ENCODE peak calls at places on chromosomes 4 and X, in eight cellular contexts. H is posterior vena cava; E is stimulated activated CD8-positive, alpha-beta memory T cell treated with anti-CD3 and anti-CD28 coated beads, Interleukin-15, amount 100 ng/mL, for 4 hours; B is stimulated activated naive CD8-positive, alpha-beta T cell treated with anti-CD3 and anti-CD28 coated beads, Interleukin-15, Interleukin-2, amounts not matched to agents 100 U/mL and 50 U/mL, for 24 hours; N is fibroblast of the aortic adventitia; F is NCI-H1105; S is activated naive CD4-positive, alpha-beta T cell; Z is HFF-Myc. I is an unnamed sample.

GRCh38 chrX:49174723-49175122 is 3.0 kb downstream of the PLP2 start:
- DNase-seq in N (no peak), Z (no peak), F (no peak), H (no peak), S (no peak), B (no peak), E (no peak), I (no peak)

GRCh38 chr4:6189511-6189910 is 10.8 kb downstream of the JAKMIP1 start:
- DNase-seq in Z (no peak), E (no peak), B (no peak), S (no peak), N (no peak), F (no peak), H (no peak), I (no peak)

GRCh38 chr4:3708103-3708510 is 58.1 kb upstream of the ADRA2C start:
- DNase-seq in F (no peak), Z (peak), S (no peak), H (peak), B (no peak), E (no peak), N (peak), I (no peak)

GRCh38 chr4:185071412-185071811 is 53.1 kb downstream of the HELT start:
- DNase-seq in H (no peak), Z (no peak), S (no peak), N (no peak), B (no peak), F (no peak), E (no peak), I (no peak)

GRCh38 chr4:173211838-173212237 is 43.2 kb downstream of the GALNT7 start:
- DNase-seq in Z (peak), E (no peak), B (no peak), N (peak), H (no peak), S (no peak), F (no peak), I (no peak)

GRCh38 chr4:142366821-142367220 is 479.3 kb downstream of the INPP4B start:
- DNase-seq in E (no peak), N (peak), F (no peak), S (no peak), B (no peak), Z (peak), H (no peak), I (no peak)

GRCh38 chr4:142307857-142308256 is 538.2 kb downstream of the INPP4B start:
- DNase-seq in Z (no peak), F (no peak), S (no peak), E (no peak), B (no peak), H (no peak), N (no peak), I (no peak)

GRCh38 chr4:45638641-45639040 is 485.2 kb downstream of the GABRG1 start:
- DNase-seq in E (no peak), S (no peak), N (no peak), Z (no peak), H (no peak), F (no peak), B (no peak), I (no peak)

GRCh38 chr4:119655111-119655837 is 26.7 kb upstream of the PDE5A start:
- DNase-seq in Z (no peak), E (no peak), H (no peak), S (no peak), N (no peak), F (no peak), B (no peak), I (no peak)

GRCh38 chrX:105876658-105877057 is 54.3 kb downstream of the NRK start:
- DNase-seq in E (no peak), B (no peak), H (no peak), S (no peak), Z (no peak), N (no peak), F (no peak), I (peak)

GRCh38 chr4:16116493-16116990 is 32.7 kb upstream of the PROM1 start:
- DNase-seq in E (no peak), H (no peak), B (no peak), F (no peak), N (no peak), Z (no peak), S (no peak), I (no peak)

GRCh38 chr4:85964298-85964697 is 395.6 kb downstream of the MAPK10 start:
- DNase-seq in H (no peak), F (no peak), S (no peak), N (no peak), B (no peak), E (no peak), Z (no peak), I (no peak)

GRCh38 chrX:117972681-117973080 is 143.9 kb downstream of the KLHL13 start:
- DNase-seq in S (no peak), E (no peak), B (no peak), H (no peak), Z (no peak), F (no peak), N (no peak), I (no peak)

GRCh38 chr4:17939061-17939460 is 82.5 kb downstream of the LCORL start:
- DNase-seq in N (no peak), F (no peak), E (no peak), B (no peak), Z (no peak), S (no peak), H (no peak), I (no peak)

GRCh38 chr4:144411119-144411518 is 234.8 kb upstream of the HHIP start:
- DNase-seq in H (no peak), Z (no peak), B (no peak), F (no peak), S (no peak), N (no peak), E (no peak), I (no peak)

GRCh38 chrX:46707274-46707965 is 51.5 kb downstream of the SLC9A7 start:
- DNase-seq in N (no peak), S (no peak), E (no peak), B (no peak), H (no peak), F (no peak), Z (no peak), I (no peak)

GRCh38 chr4:7197910-7198309 is 5.6 kb downstream of the SORCS2 start:
- DNase-seq in N (no peak), Z (no peak), S (no peak), F (no peak), E (no peak), H (peak), B (no peak), I (no peak)

GRCh38 chr4:25110653-25111329 is 49.5 kb downstream of the SEPSECS start:
- DNase-seq in E (no peak), N (no peak), H (no peak), S (no peak), Z (no peak), B (no peak), F (no peak), I (no peak)

GRCh38 chr4:173337463-173337862 is 3.3 kb upstream of the HMGB2 start:
- DNase-seq in B (no peak), H (no peak), E (no peak), S (no peak), N (no peak), F (no peak), Z (no peak), I (no peak)

GRCh38 chr4:140136509-140136908 is 17.5 kb downstream of the MAML3 start:
- DNase-seq in E (no peak), B (no peak), S (no peak), Z (no peak), H (no peak), F (no peak), N (peak), I (peak)

GRCh38 chr4:113972781-113973180 is 6.7 kb downstream of the ARSJ start:
- DNase-seq in Z (no peak), H (no peak), N (no peak), S (no peak), E (no peak), B (no peak), F (no peak), I (no peak)

GRCh38 chrX:140141444-140142029 is 176.2 kb upstream of the CXorf66 start:
- DNase-seq in N (peak), E (no peak), H (no peak), B (peak), Z (no peak), F (no peak), S (no peak), I (no peak)

GRCh38 chrX:67599532-67599931 is 55.7 kb downstream of the AR start:
- DNase-seq in S (no peak), H (no peak), F (no peak), Z (no peak), B (no peak), E (no peak), N (no peak), I (no peak)

GRCh38 chrX:40864972-40865371 is 129.6 kb upstream of the MED14 start:
- DNase-seq in N (peak), S (no peak), Z (no peak), E (no peak), B (no peak), F (no peak), H (no peak), I (no peak)

GRCh38 chr4:182277402-182277801 is 34.2 kb downstream of the TENM3 start:
- DNase-seq in N (no peak), F (no peak), S (no peak), Z (no peak), B (no peak), H (no peak), E (no peak), I (no peak)

GRCh38 chr4:144518181-144518895 is 127.6 kb upstream of the HHIP start:
- DNase-seq in H (no peak), B (no peak), S (no peak), E (no peak), N (peak), Z (no peak), F (no peak), I (no peak)

GRCh38 chrX:65528705-65529340 is 5.8 kb downstream of the LAS1L start:
- DNase-seq in E (no peak), H (no peak), Z (no peak), S (peak), F (peak), N (peak), B (peak), I (peak)

GRCh38 chr4:10020871-10021676 is at the start of gene SLC2A9:
- DNase-seq in B (no peak), Z (no peak), F (no peak), S (no peak), E (no peak), N (peak), H (no peak), I (peak)

GRCh38 chr4:20395160-20395773 is 143.6 kb downstream of the SLIT2 start:
- DNase-seq in E (no peak), B (peak), Z (peak), S (no peak), F (peak), N (peak), H (no peak), I (peak)

GRCh38 chr4:113446019-113446418 is 315.5 kb downstream of the CAMK2D start:
- DNase-seq in B (no peak), N (peak), E (no peak), Z (no peak), F (no peak), H (no peak), S (no peak), I (no peak)

GRCh38 chrX:118723376-118723775 is 4.0 kb upstream of the IL13RA1 start:
- DNase-seq in E (no peak), Z (no peak), F (no peak), H (no peak), N (no peak), B (no peak), S (no peak), I (no peak)